ENCODE peak calls at places on chromosome 9, in four cellular contexts. C is SK-N-SH, Z is K562, A is HepG2. N is an unnamed sample.

GRCh38 chr9:18442629-18443491 is 31.1 kb upstream of the ADAMTSL1 start:
- DNase-seq in C (peak; percentile 62), Z (peak; percentile 26), A (peak; percentile 49), N (peak; percentile 78)

GRCh38 chr9:18910435-18910834 is 122.6 kb downstream of the SAXO1 start:
- DNase-seq in C (no peak), Z (no peak), A (no peak), N (no peak)

GRCh38 chr9:135515541-135515951 is 5.7 kb upstream of the LCN1 start:
- DNase-seq in C (no peak), Z (no peak), A (no peak), N (peak; percentile 7)

GRCh38 chr9:72309366-72310133 is 55.5 kb downstream of the ZFAND5 start:
- DNase-seq in C (no peak), Z (no peak), A (no peak), N (no peak)

GRCh38 chr9:21812945-21813568 is 10.6 kb downstream of the MTAP start:
- DNase-seq in C (peak; percentile 69), Z (no peak), A (peak; percentile 51), N (peak; percentile 73)

GRCh38 chr9:109953813-109954489 is 174.0 kb downstream of the PALM2AKAP2 start:
- DNase-seq in C (no peak), Z (peak; percentile 46), A (no peak), N (no peak)

GRCh38 chr9:132699926-132700325 is 29.7 kb downstream of the GTF3C4 start:
- DNase-seq in C (no peak), Z (no peak), A (no peak), N (no peak)

GRCh38 chr9:90898229-90898628 is 96.6 kb downstream of the SYK start:
- DNase-seq in C (no peak), Z (no peak), A (no peak), N (no peak)

GRCh38 chr9:89513836-89514235 is 15.9 kb upstream of the SEMA4D start:
- DNase-seq in C (no peak), Z (no peak), A (no peak), N (no peak)

GRCh38 chr9:114738581-114739316 is 56.8 kb upstream of the TEX48 start:
- DNase-seq in C (peak; percentile 69), Z (peak; percentile 68), A (peak; percentile 46), N (peak; percentile 67)

GRCh38 chr9:112493738-112494137 is 7.1 kb downstream of the KIAA1958 start:
- DNase-seq in C (no peak), Z (no peak), A (no peak), N (no peak)

GRCh38 chr9:33778700-33779351 is 16.5 kb upstream of the PRSS3 start:
- DNase-seq in C (peak; percentile 70), Z (peak; percentile 31), A (peak; percentile 54), N (peak; percentile 55)

GRCh38 chr9:3578786-3579185 is 53.0 kb upstream of the RFX3 start:
- DNase-seq in C (no peak), Z (no peak), A (no peak), N (no peak)

GRCh38 chr9:109585841-109586240 is 87.7 kb upstream of the PTPN3 start:
- DNase-seq in C (no peak), Z (no peak), A (no peak), N (no peak)

GRCh38 chr9:714675-715074 is 126.8 kb upstream of the DMRT1 start:
- DNase-seq in C (no peak), Z (no peak), A (no peak), N (no peak)

GRCh38 chr9:38339087-38339486 is 53.4 kb upstream of the ALDH1B1 start:
- DNase-seq in C (no peak), Z (no peak), A (no peak), N (no peak)

GRCh38 chr9:98899399-98900056 is 44.2 kb upstream of the COL15A1 start:
- DNase-seq in C (no peak), Z (no peak), A (no peak), N (no peak)

DNA sequence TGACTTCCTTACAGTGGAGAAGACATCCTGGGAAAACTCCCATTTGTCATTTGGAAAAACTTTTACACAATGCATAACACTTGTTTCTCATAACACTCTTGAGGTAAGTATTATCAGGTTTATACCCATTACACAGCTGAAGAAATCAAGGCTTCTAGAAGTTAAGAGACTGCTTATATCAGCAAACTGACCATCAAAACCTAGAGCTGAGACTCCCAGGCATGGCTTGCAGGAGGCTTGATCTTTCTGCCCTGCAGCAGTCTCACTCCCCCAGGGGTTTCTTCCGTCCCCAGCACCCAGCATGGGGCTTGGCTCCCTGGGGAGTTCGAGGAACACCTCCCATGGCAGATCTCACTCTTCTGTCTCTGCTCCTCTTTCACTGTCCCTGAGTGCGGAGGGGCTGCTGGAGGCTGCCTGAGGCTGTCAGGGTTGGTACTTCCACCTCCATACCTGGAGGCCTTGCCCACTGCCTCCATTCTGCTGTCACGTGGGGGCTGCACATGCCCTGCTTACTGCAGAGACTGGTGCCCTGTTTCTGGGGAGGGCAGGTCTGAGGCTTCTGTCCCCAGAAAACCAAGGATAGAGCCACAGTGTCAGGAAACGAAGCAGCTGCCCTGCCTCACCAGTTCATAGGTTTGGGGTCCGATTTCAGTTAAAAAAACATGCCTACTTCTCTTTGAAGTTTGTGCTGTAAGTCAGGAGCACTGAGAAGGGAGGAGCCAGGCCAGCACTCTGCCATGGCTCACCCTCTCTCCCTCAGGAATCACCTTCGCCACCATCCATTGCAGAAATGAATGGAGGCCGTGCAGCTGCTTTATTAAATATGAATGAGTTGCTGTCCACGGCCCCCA is 202.5 kb downstream of the PAX5 start:
- DNase-seq in C (no peak), Z (no peak), A (no peak), N (no peak)
- TF ChIP-seq FOXJ3 in C (no peak), Z (no peak), A (no peak), N (no peak)

DNA sequence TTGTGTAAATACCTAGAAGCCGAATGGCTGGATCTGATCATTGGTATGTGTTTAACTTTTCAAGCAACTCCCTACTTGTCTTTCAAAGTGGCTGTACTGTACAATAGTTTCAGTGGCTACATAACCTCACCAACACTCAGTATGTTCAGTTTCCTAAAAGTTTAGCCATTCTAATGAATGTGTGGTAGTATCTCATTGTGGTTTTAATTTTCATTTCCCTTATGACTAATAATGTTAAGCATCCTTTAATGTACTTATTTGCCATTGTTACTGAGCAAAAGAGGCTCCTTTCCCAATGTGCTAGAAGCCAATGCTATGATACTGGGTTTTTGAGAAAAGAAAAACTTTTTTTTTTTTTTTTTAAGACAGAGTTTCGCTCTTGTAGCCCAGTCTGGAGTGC is 27.8 kb upstream of the ALDOB start:
- DNase-seq in C (no peak), Z (no peak), A (no peak), N (no peak)
- TF ChIP-seq FOXJ3 in C (no peak), Z (no peak), A (no peak), N (no peak)

GRCh38 chr9:113587471-113588031 is 124.0 kb downstream of the RGS3 start:
- DNase-seq in C (peak; percentile 89), Z (peak; percentile 78), A (no peak), N (peak; percentile 74)
- TF ChIP-seq FOXJ3 in C (no peak), Z (no peak), A (no peak), N (no peak)

GRCh38 chr9:8868632-8869031 is 1069.1 kb upstream of the DMAC1 start:
- DNase-seq in C (no peak), Z (no peak), A (peak; percentile 12), N (no peak)

GRCh38 chr9:8867148-8867547 is 1067.6 kb upstream of the DMAC1 start:
- DNase-seq in C (no peak), Z (no peak), A (no peak), N (no peak)

GRCh38 chr9:8860925-8861324 is 1061.3 kb upstream of the DMAC1 start:
- DNase-seq in C (no peak), Z (no peak), A (no peak), N (no peak)

GRCh38 chr9:8863064-8863463 is 1063.5 kb upstream of the DMAC1 start:
- DNase-seq in C (peak; percentile 23), Z (no peak), A (no peak), N (no peak)

GRCh38 chr9:8863886-8864881 is 1064.6 kb upstream of the DMAC1 start:
- DNase-seq in C (no peak), Z (no peak), A (no peak), N (no peak)
- TF ChIP-seq FOXJ3 in C (no peak), Z (no peak), A (no peak), N (no peak)

DNA sequence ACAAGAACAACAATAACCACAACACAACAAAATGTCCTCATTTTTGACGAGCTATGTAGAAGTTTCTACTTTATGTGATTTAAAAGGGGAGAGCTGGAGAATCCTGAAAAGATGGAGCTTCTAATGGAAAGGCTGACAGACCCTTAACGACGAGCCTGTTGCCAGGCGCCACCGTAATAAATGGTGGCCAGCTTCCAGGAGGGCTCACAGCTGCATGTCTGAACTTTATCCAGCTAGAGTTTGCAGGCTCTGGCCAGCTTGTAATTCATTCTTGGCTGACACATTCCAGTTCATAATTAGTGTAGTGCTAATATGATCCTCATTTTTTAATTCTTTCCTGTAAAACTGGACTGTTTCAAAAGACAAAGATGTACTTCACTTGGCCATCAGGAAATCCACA is 246.7 kb downstream of the GAS1 start:
- DNase-seq in C (no peak), Z (no peak), A (no peak), N (no peak)
- TF ChIP-seq FOXJ3 in C (no peak), Z (no peak), A (no peak), N (no peak)